ENCODE peak calls at places on chromosomes 6 and 20, in six cellular contexts. S is aorta; V is mesendoderm; P is GM23338; I is naive thymus-derived CD4-positive, alpha-beta T cell; Q is body of pancreas. F is an unnamed sample. For H3K4me1, the result is how much of the 10 kb centered on the place peaks cover.

GRCh38 chr6:137849076-137849708 is 17.9 kb upstream of the TNFAIP3 start:
- DNase-seq in Q (no peak), I (no peak), P (no peak), V (no peak), S (no peak), F (no peak)

GRCh38 chr6:148548065-148548748 is 198.6 kb upstream of the UST start:
- DNase-seq in S (no peak), I (no peak), P (no peak), V (no peak), Q (no peak), F (no peak)

GRCh38 chr6:19413323-19413722 is 423.8 kb upstream of the ID4 start:
- DNase-seq in I (no peak), Q (no peak), V (no peak), P (no peak), S (no peak), F (no peak)

GRCh38 chr6:108968746-108969316 is 120.6 kb downstream of the ARMC2 start:
- DNase-seq in V (no peak), S (no peak), I (no peak), Q (no peak), P (no peak), F (no peak)

GRCh38 chr6:125818225-125818657 is 27.5 kb downstream of the NCOA7 start:
- DNase-seq in I (no peak), P (no peak), Q (no peak), S (no peak), V (no peak), F (no peak)

GRCh38 chr20:24650091-24650490 is 180.7 kb downstream of the SYNDIG1 start:
- DNase-seq in Q (no peak), I (no peak), V (no peak), P (no peak), S (no peak), F (no peak)

GRCh38 chr6:5175195-5175594 is 85.6 kb downstream of the LYRM4 start:
- DNase-seq in P (peak), Q (no peak), S (no peak), V (peak), I (no peak), F (no peak)

GRCh38 chr6:91243436-91243835 is 656.6 kb upstream of the MAP3K7 start:
- DNase-seq in I (no peak), P (no peak), S (no peak), V (no peak), Q (no peak), F (no peak)

GRCh38 chr6:356828-357251 is 34.7 kb upstream of the IRF4 start:
- DNase-seq in Q (no peak), V (no peak), P (no peak), S (no peak), I (no peak), F (peak)

GRCh38 chr6:153553627-153554026 is 422.5 kb upstream of the RGS17 start:
- DNase-seq in I (no peak), S (no peak), Q (no peak), P (peak), V (peak), F (no peak)

GRCh38 chr6:155561262-155561970 is 105.8 kb upstream of the NOX3 start:
- DNase-seq in Q (no peak), S (no peak), V (no peak), P (no peak), I (no peak), F (no peak)

GRCh38 chr6:52304917-52305316 is 20.4 kb upstream of the MCM3 start:
- DNase-seq in I (no peak), V (no peak), S (no peak), P (no peak), Q (no peak), F (no peak)

GRCh38 chr6:158837684-158838625 is 18.8 kb upstream of the EZR start:
- DNase-seq in S (no peak), Q (peak), I (no peak), V (peak), P (no peak), F (no peak)

GRCh38 chr6:156557269-156557885 is 219.8 kb upstream of the ARID1B start:
- DNase-seq in S (no peak), V (peak), Q (peak), P (peak), I (no peak), F (peak)

GRCh38 chr6:169868458-169868857 is 117.0 kb downstream of the ERMARD start:
- DNase-seq in Q (peak), S (no peak), V (no peak), I (no peak), P (no peak), F (peak)

GRCh38 chr6:13183446-13184088 is 144.8 kb downstream of the TBC1D7 start:
- DNase-seq in V (no peak), P (no peak), I (no peak), S (no peak), Q (no peak), F (no peak)

GRCh38 chr6:27672113-27672799 is 199.4 kb upstream of the ZNF184 start:
- DNase-seq in S (no peak), V (peak), Q (no peak), P (peak), I (no peak), F (peak)

GRCh38 chr20:62434098-62434497 is 6.8 kb upstream of the RBBP8NL start:
- DNase-seq in V (no peak), I (no peak), Q (no peak), P (no peak), S (no peak), F (no peak)

GRCh38 chr6:106156413-106156812 is 70.3 kb downstream of the PRDM1 start:
- DNase-seq in I (no peak), S (no peak), Q (no peak), P (no peak), V (no peak), F (no peak)

GRCh38 chr6:149169761-149170359 is 147.7 kb upstream of the TAB2 start:
- DNase-seq in P (no peak), V (no peak), I (no peak), Q (no peak), S (no peak), F (no peak)

GRCh38 chr6:51613558-51613957 is 473.9 kb downstream of the PKHD1 start:
- DNase-seq in Q (no peak), S (no peak), I (no peak), V (no peak), P (no peak), F (no peak)

GRCh38 chr20:58458342-58459057 is 56.7 kb downstream of the APCDD1L start:
- DNase-seq in V (peak), S (no peak), Q (no peak), P (no peak), I (no peak), F (no peak)

GRCh38 chr20:35171438-35171752 is 477 bp upstream of the PROCR start:
- DNase-seq in P (no peak), I (no peak), S (no peak), V (no peak), Q (no peak), F (no peak)
- H3K4me3 ChIP-seq in P (peak), I (no peak), S (no peak), V (no peak), Q (no peak), F (no peak)

DNA sequence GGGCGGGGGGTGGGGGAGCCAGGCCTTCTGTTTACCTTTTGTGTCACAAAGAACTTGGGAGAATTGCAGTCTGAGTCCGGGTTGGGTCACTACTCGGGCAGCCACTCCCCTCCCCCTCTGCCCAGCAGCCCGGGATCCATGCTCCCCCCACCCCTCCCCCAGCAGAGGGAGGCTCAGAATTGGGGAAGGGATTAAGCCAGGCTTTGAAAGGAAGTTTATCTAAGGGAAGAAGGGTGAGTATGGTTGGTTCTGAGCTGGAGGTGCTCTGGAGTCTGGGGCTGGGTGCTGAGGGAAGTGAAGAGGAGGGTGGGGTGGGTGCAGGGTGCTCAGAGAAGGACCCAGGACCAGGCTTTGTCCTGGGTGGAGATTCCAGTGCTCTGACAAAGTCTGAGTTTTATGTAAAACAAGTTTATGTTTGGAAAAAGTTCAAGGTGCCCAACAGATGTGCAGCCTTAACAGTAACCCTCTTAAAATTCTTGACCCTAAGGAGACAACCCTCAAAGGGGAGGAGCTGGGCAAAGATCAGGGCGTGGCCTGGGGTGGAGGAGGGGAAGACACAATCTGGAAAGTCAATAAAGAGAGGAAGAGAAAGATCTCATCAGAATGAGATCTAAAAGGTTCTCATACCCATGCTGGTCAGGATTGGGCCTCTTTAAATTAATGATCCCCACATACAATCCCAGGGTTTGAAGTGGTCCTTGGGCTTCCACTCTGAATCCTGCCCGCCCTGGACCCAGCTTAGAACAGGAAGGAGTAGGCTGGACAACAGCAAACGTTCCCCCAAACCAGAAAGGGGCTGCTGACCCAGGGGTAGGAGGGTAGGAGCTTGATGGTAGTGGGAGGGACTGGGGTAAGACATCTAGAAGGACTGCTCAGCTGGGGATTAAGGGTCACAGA is 32.8 kb downstream of the FOXP4 start:
- DNase-seq in Q (no peak), I (no peak), S (no peak), P (peak), V (peak), F (peak)
- H3K4me1 ChIP-seq in Q (half or more), I (under half), S (under half), P (half or more), V (under half), F (under half)

GRCh38 chr20:10060223-10060622 is 25.4 kb downstream of the ANKEF1 start:
- DNase-seq in I (no peak), P (peak), V (no peak), Q (no peak), S (no peak), F (no peak)
- H3K4me3 ChIP-seq in I (no peak), P (no peak), V (no peak), Q (no peak), S (no peak), F (no peak)

DNA sequence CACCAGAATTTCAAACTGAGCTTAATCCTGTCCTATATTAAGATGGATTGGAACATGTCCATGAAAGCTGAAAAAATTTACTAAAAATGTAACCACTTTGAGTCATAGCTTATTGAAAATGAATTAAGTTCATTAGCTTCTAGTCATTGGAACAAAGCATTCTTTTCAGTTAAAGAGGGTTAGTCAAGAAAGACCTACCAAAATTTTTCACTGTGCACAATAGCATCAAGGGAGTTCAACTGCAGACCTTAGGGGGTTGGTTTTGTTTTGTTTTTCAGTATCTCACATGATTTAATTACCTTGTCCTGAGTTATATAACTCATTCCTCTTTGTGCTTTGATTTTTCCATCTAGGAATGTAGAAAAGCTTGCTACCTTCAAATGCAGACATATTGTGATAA is 2.8 kb downstream of the SLC2A12 start:
- DNase-seq in Q (no peak), P (no peak), S (no peak), V (no peak), I (no peak), F (no peak)
- H3K4me1 ChIP-seq in Q (under half), P (under half), S (under half), V (under half), I (under half), F (under half)

GRCh38 chr6:135052939-135053338 is 1.7 kb downstream of the HBS1L start:
- DNase-seq in P (no peak), I (no peak), V (peak), S (no peak), Q (no peak), F (no peak)
- H3K4me3 ChIP-seq in P (peak), I (peak), V (no peak), S (no peak), Q (no peak), F (no peak)

DNA sequence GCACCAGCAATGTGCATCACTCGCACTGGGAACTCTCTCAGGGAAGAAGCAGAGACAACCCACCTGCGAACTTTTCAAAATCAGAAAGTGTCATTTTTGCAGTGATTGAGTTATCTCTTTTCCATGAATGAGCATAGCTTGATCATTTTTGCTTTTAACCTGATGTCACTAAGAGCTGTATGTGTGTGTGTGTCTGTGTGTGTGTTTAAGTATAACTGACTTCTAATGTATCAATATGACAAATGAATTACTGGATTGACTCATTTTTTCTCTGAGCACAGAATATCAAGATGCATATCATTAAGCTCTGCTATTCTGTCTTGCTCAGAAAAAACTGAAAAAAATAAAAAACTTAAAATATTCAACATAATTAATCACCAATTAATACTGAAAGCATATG is 548.9 kb upstream of the MARCKS start:
- DNase-seq in S (no peak), Q (no peak), P (no peak), I (no peak), V (no peak), F (no peak)
- H3K4me1 ChIP-seq in S (under half), Q (under half), P (under half), I (under half), V (under half), F (under half)

GRCh38 chr20:41365785-41366545 is 653 bp downstream of the EMILIN3 start:
- DNase-seq in Q (no peak), P (peak), S (no peak), I (no peak), V (no peak), F (peak)
- H3K4me3 ChIP-seq in Q (no peak), P (peak), S (peak), I (no peak), V (no peak), F (no peak)

GRCh38 chr6:42042108-42042507 is 8.2 kb upstream of the TAF8 start:
- DNase-seq in P (no peak), Q (no peak), V (no peak), I (no peak), S (no peak), F (no peak)
- H3K4me1 ChIP-seq in P (under half), Q (under half), V (under half), I (half or more), S (under half), F (under half)

GRCh38 chr6:31792741-31793140 is 2.8 kb downstream of the VARS1 start:
- DNase-seq in Q (no peak), V (no peak), I (no peak), P (no peak), S (no peak), F (no peak)
- H3K4me3 ChIP-seq in Q (no peak), V (no peak), I (no peak), P (no peak), S (no peak), F (no peak)

DNA sequence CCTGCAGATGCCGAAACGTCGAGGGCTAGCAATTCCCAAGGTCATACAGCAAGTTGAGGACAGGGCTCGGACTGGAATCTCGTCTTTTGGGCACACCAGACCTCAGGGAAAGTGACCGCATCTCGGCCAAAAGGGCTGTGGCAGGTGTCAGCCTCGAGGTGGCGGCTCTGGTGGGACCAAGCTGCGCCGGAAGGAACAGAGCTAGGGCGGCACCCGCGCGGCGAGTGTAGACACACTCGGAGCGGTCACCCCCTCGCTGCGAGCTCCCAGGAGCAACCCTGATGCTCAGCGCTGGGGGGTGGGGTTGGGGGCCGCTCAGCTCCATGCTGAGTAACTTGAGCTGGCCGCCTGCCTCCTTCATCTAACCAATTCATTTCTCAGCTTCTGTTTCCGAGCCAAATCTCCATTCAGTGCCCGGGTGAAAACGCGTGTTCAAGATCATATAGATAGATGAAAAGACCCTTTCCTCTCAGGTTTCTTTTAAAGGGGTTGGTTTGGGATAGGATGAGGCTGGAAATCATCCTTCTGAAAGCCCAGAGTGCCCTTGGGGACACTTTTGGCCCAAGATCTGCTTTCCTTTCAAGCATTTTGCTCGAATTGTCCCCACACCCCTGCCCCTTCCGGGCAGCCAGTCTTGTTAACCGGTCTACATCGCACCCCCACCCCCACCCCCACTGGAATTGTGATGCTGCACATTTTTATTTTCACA is 2.3 kb upstream of the TUBB2B start:
- DNase-seq in S (no peak), Q (no peak), P (peak), I (no peak), V (peak), F (peak)
- H3K4me1 ChIP-seq in S (under half), Q (half or more), P (under half), I (under half), V (under half), F (under half)